ENCODE peak calls at places on chromosomes 16 and 17, in eight cellular contexts. L, U, Y, O, K, I, F and T are unnamed samples.

GRCh38 chr16:77450790-77451487 is 16.1 kb upstream of the ADAMTS18 start:
- DNase-seq in Y (no peak), K (no peak), O (no peak), L (peak), I (peak), F (no peak), U (no peak), T (no peak)

GRCh38 chr17:38418693-38419507 is 9.4 kb upstream of the ARHGAP23 start:
- DNase-seq in F (no peak), U (no peak), I (no peak), L (no peak), K (peak), O (peak), Y (peak), T (peak)

GRCh38 chr17:74202879-74203432 is 522 bp upstream of the RPL38 start:
- DNase-seq in K (no peak), Y (no peak), U (no peak), O (no peak), I (no peak), F (peak), L (no peak), T (no peak)

GRCh38 chr16:89920723-89921122 is 2.1 kb downstream of the MC1R start:
- DNase-seq in U (no peak), Y (no peak), F (no peak), L (no peak), K (no peak), O (no peak), I (no peak), T (no peak)

GRCh38 chr17:61474235-61474927 is 22.2 kb downstream of the TBX4 start:
- DNase-seq in F (peak), O (no peak), U (no peak), K (no peak), I (no peak), Y (no peak), L (no peak), T (no peak)

GRCh38 chr16:84062734-84063640 is 20.4 kb upstream of the SLC38A8 start:
- DNase-seq in Y (peak), K (peak), L (peak), F (peak), U (peak), I (no peak), O (peak), T (peak)

GRCh38 chr17:77254961-77255741 is 114.4 kb downstream of the SEC14L1 start:
- DNase-seq in U (peak), K (peak), I (no peak), F (peak), L (peak), Y (no peak), O (peak), T (peak)

GRCh38 chr16:75043175-75043937 is 44.5 kb downstream of the ZNRF1 start:
- DNase-seq in L (no peak), U (no peak), I (no peak), F (no peak), Y (no peak), O (peak), K (no peak), T (no peak)

GRCh38 chr17:72359811-72360210 is 239.0 kb downstream of the SOX9 start:
- DNase-seq in Y (no peak), L (no peak), U (no peak), O (no peak), F (peak), K (no peak), I (no peak), T (no peak)

GRCh38 chr17:29620271-29620670 is 2.4 kb downstream of the CORO6 start:
- DNase-seq in U (peak), Y (no peak), I (no peak), K (peak), L (no peak), F (peak), O (no peak), T (no peak)

GRCh38 chr16:52914428-52914827 is 138.3 kb downstream of the CHD9NB start:
- DNase-seq in I (no peak), U (no peak), K (peak), Y (no peak), L (no peak), F (no peak), O (no peak), T (no peak)

GRCh38 chr16:53926209-53926608 is 222.3 kb downstream of the FTO start:
- DNase-seq in F (no peak), K (no peak), U (no peak), O (no peak), L (no peak), Y (no peak), I (no peak), T (no peak)

GRCh38 chr17:35368086-35368824 is 5.2 kb downstream of the SLFN11 start:
- DNase-seq in L (no peak), K (peak), U (no peak), I (peak), F (no peak), O (no peak), Y (peak), T (no peak)

GRCh38 chr16:13332713-13333255 is 431.4 kb downstream of the SHISA9 start:
- DNase-seq in K (peak), I (no peak), Y (no peak), U (no peak), F (no peak), L (no peak), O (no peak), T (peak)

GRCh38 chr17:32516450-32516849 is 29.7 kb downstream of the CDK5R1 start:
- DNase-seq in K (no peak), U (no peak), Y (no peak), F (no peak), O (no peak), I (no peak), L (no peak), T (no peak)

GRCh38 chr16:66263973-66264310 is 102.5 kb upstream of the CDH5 start:
- DNase-seq in K (no peak), F (no peak), Y (no peak), O (no peak), U (no peak), L (peak), I (no peak), T (no peak)

GRCh38 chr17:19996502-19996901 is 12.7 kb upstream of the SPECC1 start:
- DNase-seq in Y (no peak), U (no peak), F (no peak), L (no peak), I (no peak), O (no peak), K (peak), T (peak)

GRCh38 chr17:75428775-75429469 is 23.4 kb upstream of the GRB2 start:
- DNase-seq in F (peak), Y (no peak), U (no peak), L (peak), O (no peak), I (no peak), K (no peak), T (no peak)

GRCh38 chr17:44502598-44503079 is 567 bp downstream of the GPATCH8 start:
- DNase-seq in O (no peak), K (no peak), L (peak), I (no peak), F (peak), U (no peak), Y (peak), T (peak)

GRCh38 chr16:29943846-29944669 is 17.8 kb upstream of the TMEM219 start:
- DNase-seq in O (no peak), I (no peak), U (peak), F (peak), K (peak), L (peak), Y (no peak), T (peak)

GRCh38 chr17:31105991-31106390 is 11.2 kb downstream of the NF1 start:
- DNase-seq in Y (no peak), K (no peak), U (no peak), F (no peak), O (no peak), I (no peak), L (no peak), T (no peak)

GRCh38 chr17:7916799-7917198 is 710 bp upstream of the RNF227 start:
- DNase-seq in U (no peak), Y (no peak), I (no peak), F (no peak), K (no peak), O (no peak), L (no peak), T (no peak)

GRCh38 chr16:24102120-24102740 is 153.9 kb upstream of the CACNG3 start:
- DNase-seq in U (no peak), K (peak), L (no peak), F (no peak), I (no peak), Y (no peak), O (peak), T (no peak)

GRCh38 chr17:73952498-73953205 is 250.8 kb upstream of the RPL38 start:
- DNase-seq in O (peak), F (no peak), I (no peak), K (peak), Y (no peak), L (peak), U (no peak), T (peak)

GRCh38 chr16:23909792-23910418 is 74.1 kb downstream of the PRKCB start:
- DNase-seq in Y (no peak), F (no peak), K (no peak), L (no peak), U (no peak), O (no peak), I (no peak), T (no peak)

GRCh38 chr17:72447251-72447640 is 326.4 kb downstream of the SOX9 start:
- DNase-seq in Y (no peak), F (no peak), U (no peak), O (no peak), L (no peak), I (no peak), K (no peak), T (no peak)

GRCh38 chr17:78075011-78075410 is 53.5 kb downstream of the TMC6 start:
- DNase-seq in Y (no peak), O (no peak), I (no peak), F (no peak), K (no peak), U (no peak), L (no peak), T (no peak)

GRCh38 chr17:76791053-76791980 is 53.4 kb downstream of the MFSD11 start:
- DNase-seq in K (no peak), F (peak), U (no peak), L (peak), O (peak), Y (peak), I (peak), T (no peak)

GRCh38 chr17:21679256-21680146 is 12.8 kb upstream of the KCNJ18 start:
- DNase-seq in I (no peak), F (no peak), Y (no peak), O (no peak), K (no peak), L (no peak), U (no peak), T (no peak)

GRCh38 chr16:17173134-17173729 is 297.5 kb downstream of the XYLT1 start:
- DNase-seq in U (no peak), L (peak), O (no peak), K (no peak), I (no peak), Y (peak), F (no peak), T (no peak)

GRCh38 chr16:47051031-47051430 is 77.6 kb upstream of the DNAJA2 start:
- DNase-seq in F (no peak), L (no peak), K (no peak), Y (no peak), U (no peak), O (no peak), I (no peak), T (no peak)

GRCh38 chr17:2222901-2223616 is 80.5 kb downstream of the SMG6 start:
- DNase-seq in F (no peak), U (no peak), K (no peak), O (no peak), L (peak), Y (no peak), I (peak), T (peak)

GRCh38 chr17:30263552-30264333 is 28.0 kb downstream of the BLMH start:
- DNase-seq in O (no peak), F (no peak), U (no peak), K (no peak), I (no peak), L (no peak), Y (no peak), T (no peak)

GRCh38 chr17:52841971-52842370 is 683.5 kb upstream of the CA10 start:
- DNase-seq in K (no peak), U (no peak), Y (no peak), I (no peak), F (no peak), O (no peak), L (no peak), T (no peak)

GRCh38 chr17:45997624-45998023 is 1.4 kb upstream of the STH start:
- DNase-seq in L (no peak), I (no peak), U (no peak), Y (no peak), F (peak), K (no peak), O (no peak), T (no peak)

GRCh38 chr17:67132366-67132765 is 88.0 kb downstream of the CACNG1 start:
- DNase-seq in U (no peak), O (no peak), I (no peak), F (no peak), K (no peak), Y (no peak), L (no peak), T (no peak)

GRCh38 chr16:85963746-85964370 is 64.9 kb downstream of the IRF8 start:
- DNase-seq in F (no peak), I (no peak), K (no peak), L (peak), U (no peak), O (no peak), Y (no peak), T (no peak)
- TF ChIP-seq EZH2phosphoT487 in F (no peak), I (no peak), K (no peak), L (no peak), U (no peak), O (no peak), Y (no peak), T (no peak)

GRCh38 chr16:7866144-7866543 is 533.5 kb downstream of the RBFOX1 start:
- DNase-seq in I (no peak), O (no peak), U (no peak), F (no peak), K (peak), L (no peak), Y (no peak), T (no peak)
- H3K4me3 ChIP-seq in I (no peak), O (no peak), U (no peak), F (no peak), K (no peak), L (no peak), Y (no peak), T (no peak)

GRCh38 chr17:79658811-79659207 is 48.0 kb upstream of the RBFOX3 start:
- DNase-seq in Y (peak), L (peak), U (peak), F (peak), I (no peak), K (peak), O (peak), T (peak)
- TF ChIP-seq EZH2phosphoT487 in Y (no peak), L (no peak), U (no peak), F (no peak), I (no peak), K (no peak), O (no peak), T (no peak)

GRCh38 chr16:50806099-50807062 is 64.5 kb downstream of the CYLD start:
- DNase-seq in Y (peak), K (peak), L (peak), F (peak), U (peak), O (peak), I (peak), T (peak)
- H3K4me3 ChIP-seq in Y (peak), K (peak), L (peak), F (peak), U (peak), O (peak), I (peak), T (peak)

GRCh38 chr17:49715717-49716279 is 8.0 kb upstream of the SLC35B1 start:
- DNase-seq in Y (no peak), K (no peak), O (no peak), I (no peak), F (no peak), L (no peak), U (no peak), T (no peak)
- TF ChIP-seq EZH2phosphoT487 in Y (no peak), K (no peak), O (no peak), I (no peak), F (no peak), L (no peak), U (no peak), T (no peak)

GRCh38 chr17:59807892-59808509 is 84.7 kb downstream of the TUBD1 start:
- DNase-seq in L (no peak), F (no peak), Y (no peak), K (no peak), I (no peak), U (no peak), O (no peak), T (no peak)

GRCh38 chr17:59800530-59800942 is 92.2 kb downstream of the TUBD1 start:
- DNase-seq in L (no peak), O (no peak), I (no peak), U (peak), F (peak), Y (no peak), K (no peak), T (no peak)

GRCh38 chr17:59802160-59802559 is 90.6 kb downstream of the TUBD1 start:
- DNase-seq in K (no peak), L (no peak), F (no peak), U (no peak), I (no peak), O (no peak), Y (no peak), T (no peak)

GRCh38 chr17:59803377-59803757 is 89.4 kb downstream of the TUBD1 start:
- DNase-seq in I (no peak), L (no peak), O (no peak), F (no peak), U (no peak), Y (no peak), K (no peak), T (no peak)

DNA sequence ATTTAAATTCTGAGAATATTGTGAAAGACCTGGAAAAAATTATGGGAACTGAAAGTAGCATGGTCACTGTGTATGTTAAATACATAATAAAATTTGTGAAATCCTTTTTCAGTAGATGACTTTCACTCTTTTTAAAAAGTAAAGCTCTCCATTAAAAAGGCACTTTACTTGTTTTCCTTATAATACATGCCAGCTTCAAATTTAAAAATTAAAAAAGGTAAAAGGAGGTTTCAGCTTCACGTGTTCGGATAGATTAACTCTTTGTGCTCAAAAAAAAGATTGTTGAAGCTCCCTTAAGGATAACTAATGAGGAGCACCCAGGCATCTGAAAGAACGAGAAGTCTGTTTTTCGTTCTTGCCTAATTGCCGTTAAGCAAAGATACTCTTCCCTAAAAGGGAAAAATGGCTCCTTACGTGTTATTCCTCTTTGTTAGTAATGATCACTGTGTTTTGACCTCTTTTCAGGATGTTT is 87.8 kb downstream of the TUBD1 start:
- DNase-seq in L (no peak), K (no peak), I (no peak), O (peak), F (no peak), U (no peak), Y (no peak), T (no peak)
- H3K4me3 ChIP-seq in L (no peak), K (no peak), I (no peak), O (peak), F (no peak), U (no peak), Y (peak), T (no peak)

DNA sequence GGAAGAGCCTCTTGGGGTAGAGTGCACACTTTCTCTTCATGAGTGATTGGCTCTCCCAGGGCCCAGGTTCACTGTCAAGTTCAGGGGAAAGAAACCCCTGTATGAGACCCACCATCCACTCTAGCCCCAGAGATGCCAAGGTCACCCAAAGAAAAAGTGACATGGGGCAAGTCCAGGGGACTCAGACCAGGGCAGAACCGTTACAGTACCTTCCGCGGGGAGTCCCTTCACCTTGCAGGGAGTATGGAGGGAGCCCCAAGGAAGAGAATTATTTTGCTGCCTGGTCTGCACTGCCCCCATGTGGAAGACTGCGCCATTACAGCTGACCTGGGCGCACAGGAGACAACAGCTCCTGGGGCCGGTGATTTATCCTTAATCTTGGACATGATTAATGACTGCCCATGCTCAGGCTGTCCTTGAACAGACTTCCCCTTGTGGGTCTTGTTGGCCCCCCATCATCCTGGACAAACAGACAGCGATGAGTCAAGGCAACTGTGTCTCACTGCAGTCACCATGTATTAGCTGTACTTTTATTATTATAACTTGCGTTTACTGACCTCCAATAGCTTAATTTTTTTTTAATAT is 29.9 kb downstream of the VAC14 start:
- DNase-seq in L (peak), Y (peak), O (peak), U (peak), K (peak), I (no peak), F (peak), T (peak)
- TF ChIP-seq EZH2phosphoT487 in L (no peak), Y (no peak), O (no peak), U (no peak), K (no peak), I (no peak), F (no peak), T (no peak)

GRCh38 chr16:2003827-2004641 is 5.6 kb downstream of the ZNF598 start:
- DNase-seq in K (peak), F (peak), L (peak), I (peak), Y (peak), O (peak), U (peak), T (peak)
- H3K4me3 ChIP-seq in K (peak), F (no peak), L (no peak), I (no peak), Y (no peak), O (no peak), U (no peak), T (peak)

DNA sequence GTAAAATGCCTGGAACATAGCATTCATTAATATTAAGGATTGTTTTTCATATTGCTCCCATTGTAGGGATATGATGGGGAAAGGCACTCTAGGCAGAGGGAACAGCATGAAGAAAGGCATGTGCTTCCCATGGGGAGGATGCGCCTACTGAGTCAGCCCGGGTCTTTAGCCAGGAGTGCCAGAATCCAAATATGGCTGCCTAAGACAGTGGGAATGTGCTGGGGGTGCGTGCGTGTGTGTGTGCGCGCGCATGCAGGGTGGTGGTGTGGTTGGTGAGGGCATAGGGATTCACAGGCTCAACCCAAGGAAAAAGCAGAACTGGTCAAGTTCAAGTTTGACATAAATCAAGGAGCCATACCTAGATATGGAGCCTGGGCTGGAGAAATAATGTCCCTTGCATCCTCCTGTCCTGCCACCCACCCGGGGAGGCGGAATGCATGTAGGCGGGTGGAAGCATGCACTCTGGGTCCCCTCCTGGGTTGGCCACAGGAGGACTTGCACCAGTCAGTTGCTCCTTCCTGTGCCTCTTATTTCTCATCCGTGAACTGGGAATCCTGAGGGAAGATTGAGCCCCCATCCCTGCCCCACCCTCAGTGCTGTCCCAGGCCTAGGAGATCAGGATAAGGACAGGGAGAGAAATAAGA is 18.6 kb upstream of the NDRG4 start:
- DNase-seq in F (no peak), O (no peak), Y (no peak), U (no peak), K (no peak), L (no peak), I (no peak), T (no peak)
- TF ChIP-seq EZH2phosphoT487 in F (no peak), O (no peak), Y (no peak), U (no peak), K (no peak), L (no peak), I (no peak), T (no peak)